ENCODE peak calls at places on chromosomes 2 and 18, in eight cellular contexts. T, W, J, Z, C, X, P and K are unnamed samples.

GRCh38 chr2:232908695-232909094 is 38.6 kb downstream of the SNORC start:
- DNase-seq in T (no peak), W (no peak), J (no peak), Z (no peak), C (no peak), X (no peak), P (no peak), K (no peak)

GRCh38 chr2:3174626-3175567 is 202.7 kb downstream of the EIPR1 start:
- DNase-seq in T (no peak), W (no peak), J (no peak), Z (no peak), C (no peak), X (no peak), P (no peak), K (no peak)

GRCh38 chr2:168320267-168320666 is 72.9 kb upstream of the STK39 start:
- DNase-seq in T (no peak), W (no peak), J (no peak), Z (no peak), C (no peak), X (no peak), P (no peak), K (no peak)

GRCh38 chr2:71937401-71937800 is 210.3 kb downstream of the CYP26B1 start:
- DNase-seq in T (no peak), W (no peak), J (no peak), Z (no peak), C (no peak), X (no peak), P (no peak), K (no peak)

GRCh38 chr18:11923454-11923853 is 15.3 kb upstream of the MPPE1 start:
- DNase-seq in T (no peak), W (no peak), J (no peak), Z (no peak), C (no peak), X (no peak), P (no peak), K (no peak)

GRCh38 chr2:16629770-16630169 is 35.9 kb downstream of the CYRIA start:
- DNase-seq in T (no peak), W (no peak), J (no peak), Z (no peak), C (no peak), X (no peak), P (no peak), K (no peak)

GRCh38 chr2:64594563-64594989 is 59.1 kb downstream of the SERTAD2 start:
- DNase-seq in T (no peak), W (no peak), J (no peak), Z (no peak), C (no peak), X (no peak), P (peak), K (no peak)

GRCh38 chr2:65382323-65382722 is 50.1 kb downstream of the SPRED2 start:
- DNase-seq in T (no peak), W (no peak), J (no peak), Z (no peak), C (no peak), X (no peak), P (no peak), K (no peak)